ENCODE peak calls at places on chromosomes 5 and 9, in nine cellular contexts. One of them, this sample, is unnamed.

GRCh38 chr5:71601222-71602026 is 14.3 kb downstream of the MCCC2 start:
- DNase-seq in nephron progenitor cell: peak; percentile 14
- DNase-seq in mesothelial cell of epicardium: no peak
- DNase-seq in MCF 10A: peak; percentile 98
- DNase-seq in foreskin fibroblast: peak; percentile 97
- DNase-seq in H9: peak; percentile 49
- DNase-seq in AG10803: peak; percentile 86
- DNase-seq in A549: peak; percentile 75
- DNase-seq in colonic mucosa: peak; percentile 73
- DNase-seq in this sample: peak; percentile 97

GRCh38 chr5:151073280-151073679 is 7.6 kb downstream of the TNIP1 start:
- DNase-seq in nephron progenitor cell: no peak
- DNase-seq in mesothelial cell of epicardium: no peak
- DNase-seq in MCF 10A: no peak
- DNase-seq in foreskin fibroblast: no peak
- DNase-seq in H9: no peak
- DNase-seq in AG10803: no peak
- DNase-seq in A549: no peak
- DNase-seq in colonic mucosa: no peak
- DNase-seq in this sample: no peak

GRCh38 chr9:135878528-135879236 is 28.7 kb downstream of the CAMSAP1 start:
- DNase-seq in nephron progenitor cell: no peak
- DNase-seq in mesothelial cell of epicardium: no peak
- DNase-seq in MCF 10A: no peak
- DNase-seq in foreskin fibroblast: no peak
- DNase-seq in H9: no peak
- DNase-seq in AG10803: no peak
- DNase-seq in A549: no peak
- DNase-seq in colonic mucosa: no peak
- DNase-seq in this sample: no peak

GRCh38 chr9:95669253-95669652 is 152.5 kb upstream of the PTCH1 start:
- DNase-seq in nephron progenitor cell: no peak
- DNase-seq in mesothelial cell of epicardium: no peak
- DNase-seq in MCF 10A: no peak
- DNase-seq in foreskin fibroblast: no peak
- DNase-seq in H9: no peak
- DNase-seq in AG10803: no peak
- DNase-seq in A549: no peak
- DNase-seq in colonic mucosa: no peak
- DNase-seq in this sample: no peak

GRCh38 chr5:163612358-163613149 is 107.1 kb downstream of the MAT2B start:
- DNase-seq in nephron progenitor cell: no peak
- DNase-seq in mesothelial cell of epicardium: no peak
- DNase-seq in MCF 10A: no peak
- DNase-seq in foreskin fibroblast: no peak
- DNase-seq in H9: no peak
- DNase-seq in AG10803: peak; percentile 13
- DNase-seq in A549: no peak
- DNase-seq in colonic mucosa: no peak
- DNase-seq in this sample: no peak

GRCh38 chr5:123855630-123856029 is 343.7 kb downstream of the CSNK1G3 start:
- DNase-seq in nephron progenitor cell: no peak
- DNase-seq in mesothelial cell of epicardium: no peak
- DNase-seq in MCF 10A: no peak
- DNase-seq in foreskin fibroblast: no peak
- DNase-seq in H9: no peak
- DNase-seq in AG10803: no peak
- DNase-seq in A549: no peak
- DNase-seq in colonic mucosa: no peak
- DNase-seq in this sample: no peak

GRCh38 chr9:36486933-36487481 is 85.7 kb upstream of the MELK start:
- DNase-seq in nephron progenitor cell: peak; percentile 65
- DNase-seq in mesothelial cell of epicardium: peak; percentile 21
- DNase-seq in MCF 10A: peak; percentile 18
- DNase-seq in foreskin fibroblast: peak; percentile 13
- DNase-seq in H9: peak; percentile 39
- DNase-seq in AG10803: no peak
- DNase-seq in A549: no peak
- DNase-seq in colonic mucosa: peak; percentile 58
- DNase-seq in this sample: no peak

GRCh38 chr9:135255843-135256567 is 168.5 kb downstream of the OLFM1 start:
- DNase-seq in nephron progenitor cell: no peak
- DNase-seq in mesothelial cell of epicardium: no peak
- DNase-seq in MCF 10A: no peak
- DNase-seq in foreskin fibroblast: no peak
- DNase-seq in H9: no peak
- DNase-seq in AG10803: no peak
- DNase-seq in A549: no peak
- DNase-seq in colonic mucosa: no peak
- DNase-seq in this sample: no peak

DNA sequence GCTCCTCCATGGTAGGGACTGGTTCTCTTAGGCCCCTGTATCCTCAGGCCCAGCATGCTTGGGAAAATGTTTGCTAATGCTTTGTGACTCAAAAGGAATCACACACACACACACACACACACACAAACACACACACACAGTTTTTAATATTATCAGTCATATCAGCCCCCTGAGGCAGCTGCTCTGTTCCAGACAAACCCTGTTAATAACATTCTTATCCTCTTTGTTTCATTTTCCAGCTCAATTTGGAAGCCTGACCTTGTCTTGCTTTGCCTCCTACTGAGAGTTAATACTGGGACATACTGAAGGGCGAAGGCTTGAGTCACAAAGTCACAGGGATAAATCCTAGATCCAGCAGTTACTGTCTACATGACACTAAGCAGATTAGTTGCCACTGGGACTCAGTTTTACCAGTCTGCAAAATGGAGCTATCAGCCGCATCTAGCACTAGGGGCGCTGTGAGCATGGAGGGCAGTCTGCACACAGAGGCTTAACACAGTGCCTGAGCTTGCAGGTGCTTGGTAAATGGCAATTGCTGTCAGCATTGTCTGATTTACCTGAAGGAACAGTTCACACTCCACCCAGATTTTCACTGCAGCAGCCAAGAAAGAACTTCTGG is 37.1 kb upstream of the KCNMB1 start:
- DNase-seq in nephron progenitor cell: no peak
- DNase-seq in mesothelial cell of epicardium: no peak
- DNase-seq in MCF 10A: no peak
- DNase-seq in foreskin fibroblast: no peak
- DNase-seq in H9: no peak
- DNase-seq in AG10803: no peak
- DNase-seq in A549: no peak
- DNase-seq in colonic mucosa: no peak
- DNase-seq in this sample: no peak
- TF ChIP-seq CTCF in nephron progenitor cell: no peak
- TF ChIP-seq CTCF in mesothelial cell of epicardium: no peak
- TF ChIP-seq CTCF in MCF 10A: no peak
- TF ChIP-seq CTCF in foreskin fibroblast: no peak
- TF ChIP-seq CTCF in H9: peak; percentile 30
- TF ChIP-seq CTCF in AG10803: no peak
- TF ChIP-seq CTCF in A549: no peak
- TF ChIP-seq CTCF in colonic mucosa: no peak
- TF ChIP-seq CTCF in this sample: no peak

DNA sequence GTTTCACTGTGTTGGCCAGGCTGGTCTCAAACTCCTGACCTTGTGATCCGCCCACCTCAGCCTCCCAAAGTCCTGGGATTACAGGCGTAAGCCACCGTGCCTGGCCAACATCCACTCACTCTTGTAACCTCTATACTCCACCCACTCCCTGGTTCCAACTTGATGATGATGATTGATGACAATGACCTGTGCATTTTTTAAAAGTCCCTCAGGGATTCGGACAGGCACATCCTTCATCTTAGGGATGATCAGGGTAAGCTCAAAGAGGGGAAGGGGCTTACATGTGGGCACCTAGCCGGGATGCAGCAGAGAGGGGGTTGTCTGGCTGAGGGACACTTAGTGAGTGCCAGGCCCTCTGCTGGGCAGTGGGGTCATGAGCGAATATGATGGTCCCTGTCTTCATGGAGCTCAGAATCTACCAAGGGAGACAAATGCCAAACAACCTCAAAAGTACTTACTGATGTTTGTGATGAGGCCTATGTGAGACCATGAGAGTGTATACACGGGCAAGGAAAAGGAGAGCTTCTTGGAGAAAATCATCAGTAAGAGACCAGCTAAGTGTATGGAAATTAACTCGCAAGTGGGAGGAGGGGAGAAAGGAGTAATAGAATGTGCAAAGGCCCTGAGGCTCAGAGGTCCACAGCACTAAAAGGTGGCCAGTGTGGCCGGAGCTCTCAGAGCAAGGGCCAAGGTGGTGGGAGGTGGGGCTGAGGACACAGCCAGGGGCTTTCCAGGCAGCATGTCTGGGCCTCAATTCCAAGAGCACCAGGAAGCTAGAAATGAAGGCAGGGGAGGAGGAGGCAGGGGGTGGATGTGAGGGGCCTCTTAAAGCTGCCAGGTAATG is 27.4 kb downstream of the LHX2 start:
- DNase-seq in nephron progenitor cell: no peak
- DNase-seq in mesothelial cell of epicardium: no peak
- DNase-seq in MCF 10A: no peak
- DNase-seq in foreskin fibroblast: no peak
- DNase-seq in H9: no peak
- DNase-seq in AG10803: no peak
- DNase-seq in A549: peak; percentile 34
- DNase-seq in colonic mucosa: no peak
- DNase-seq in this sample: no peak
- TF ChIP-seq CTCF in nephron progenitor cell: no peak
- TF ChIP-seq CTCF in mesothelial cell of epicardium: no peak
- TF ChIP-seq CTCF in MCF 10A: no peak
- TF ChIP-seq CTCF in foreskin fibroblast: peak; percentile 9
- TF ChIP-seq CTCF in H9: peak; percentile 40
- TF ChIP-seq CTCF in AG10803: peak; percentile 5
- TF ChIP-seq CTCF in A549: peak; percentile 24
- TF ChIP-seq CTCF in colonic mucosa: no peak
- TF ChIP-seq CTCF in this sample: peak; percentile 35

GRCh38 chr5:43042176-43042625 is 2.1 kb upstream of the ANXA2R start:
- DNase-seq in nephron progenitor cell: peak; percentile 72
- DNase-seq in mesothelial cell of epicardium: no peak
- DNase-seq in MCF 10A: peak; percentile 72
- DNase-seq in foreskin fibroblast: no peak
- DNase-seq in H9: peak; percentile 66
- DNase-seq in AG10803: peak; percentile 78
- DNase-seq in A549: peak; percentile 35
- DNase-seq in colonic mucosa: peak; percentile 68
- DNase-seq in this sample: peak; percentile 86

GRCh38 chr5:43043400-43043756 is 3.3 kb upstream of the ANXA2R start:
- DNase-seq in nephron progenitor cell: no peak
- DNase-seq in mesothelial cell of epicardium: no peak
- DNase-seq in MCF 10A: no peak
- DNase-seq in foreskin fibroblast: no peak
- DNase-seq in H9: no peak
- DNase-seq in AG10803: no peak
- DNase-seq in A549: no peak
- DNase-seq in colonic mucosa: no peak
- DNase-seq in this sample: no peak

GRCh38 chr5:43044181-43044914 is 4.2 kb upstream of the ANXA2R start:
- DNase-seq in nephron progenitor cell: peak; percentile 49
- DNase-seq in mesothelial cell of epicardium: no peak
- DNase-seq in MCF 10A: no peak
- DNase-seq in foreskin fibroblast: no peak
- DNase-seq in H9: peak; percentile 77
- DNase-seq in AG10803: peak; percentile 39
- DNase-seq in A549: no peak
- DNase-seq in colonic mucosa: no peak
- DNase-seq in this sample: no peak

GRCh38 chr5:43041669-43042175 is 1.6 kb upstream of the ANXA2R start:
- DNase-seq in nephron progenitor cell: peak; percentile 70
- DNase-seq in mesothelial cell of epicardium: no peak
- DNase-seq in MCF 10A: peak; percentile 81
- DNase-seq in foreskin fibroblast: peak; percentile 88
- DNase-seq in H9: no peak
- DNase-seq in AG10803: no peak
- DNase-seq in A549: no peak
- DNase-seq in colonic mucosa: peak; percentile 64
- DNase-seq in this sample: peak; percentile 81

DNA sequence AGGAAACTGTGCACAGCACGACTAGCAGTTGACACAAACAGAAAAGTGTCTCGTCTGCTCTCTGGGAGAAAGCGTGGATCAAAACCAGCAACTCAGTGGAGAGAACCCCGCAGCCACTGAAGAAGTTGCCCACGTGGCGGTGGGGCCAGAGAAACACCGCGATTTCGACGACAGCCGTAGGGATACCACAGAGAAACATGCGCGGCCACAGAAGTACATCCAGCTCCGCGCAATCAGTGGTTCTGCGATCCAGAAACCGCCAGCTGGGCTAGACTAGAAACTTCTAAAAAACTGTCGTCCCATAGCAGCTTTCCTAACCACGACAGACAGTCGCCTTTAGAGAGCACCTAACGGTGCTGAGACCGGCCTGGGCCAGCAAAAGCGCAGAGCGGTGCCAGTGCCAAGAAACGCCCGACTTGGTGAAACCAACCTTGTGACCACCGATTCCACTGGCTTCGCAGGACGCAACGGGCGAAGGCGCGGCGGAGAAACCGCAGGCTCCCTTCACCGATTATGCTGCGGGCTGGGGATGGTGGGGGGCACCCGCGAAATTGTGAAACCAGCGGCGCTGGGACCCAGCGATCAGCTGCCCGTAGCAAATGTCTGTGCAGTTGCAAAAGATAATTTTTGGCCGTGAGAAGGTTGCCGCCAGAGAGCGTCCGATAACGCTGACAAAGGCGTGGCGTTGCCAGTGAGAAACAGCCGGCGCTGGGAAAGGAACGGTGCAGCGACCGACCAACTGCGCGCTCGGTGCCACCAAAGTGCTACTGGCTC is 2.7 kb upstream of the ANXA2R start:
- DNase-seq in nephron progenitor cell: peak; percentile 51
- DNase-seq in mesothelial cell of epicardium: no peak
- DNase-seq in MCF 10A: peak; percentile 79
- DNase-seq in foreskin fibroblast: no peak
- DNase-seq in H9: peak; percentile 54
- DNase-seq in AG10803: peak; percentile 69
- DNase-seq in A549: no peak
- DNase-seq in colonic mucosa: peak; percentile 69
- DNase-seq in this sample: peak; percentile 39
- TF ChIP-seq CTCF in nephron progenitor cell: no peak
- TF ChIP-seq CTCF in mesothelial cell of epicardium: no peak
- TF ChIP-seq CTCF in MCF 10A: peak; percentile 7
- TF ChIP-seq CTCF in foreskin fibroblast: no peak
- TF ChIP-seq CTCF in H9: peak; percentile 3
- TF ChIP-seq CTCF in AG10803: peak; percentile 27
- TF ChIP-seq CTCF in A549: peak; percentile 37
- TF ChIP-seq CTCF in colonic mucosa: no peak
- TF ChIP-seq CTCF in this sample: no peak

GRCh38 chr5:102742215-102742614 is 12.9 kb upstream of the PAM start:
- DNase-seq in nephron progenitor cell: no peak
- DNase-seq in mesothelial cell of epicardium: no peak
- DNase-seq in MCF 10A: no peak
- DNase-seq in foreskin fibroblast: no peak
- DNase-seq in H9: no peak
- DNase-seq in AG10803: no peak
- DNase-seq in A549: no peak
- DNase-seq in colonic mucosa: no peak
- DNase-seq in this sample: no peak

GRCh38 chr5:102743900-102744299 is 11.2 kb upstream of the PAM start:
- DNase-seq in nephron progenitor cell: no peak
- DNase-seq in mesothelial cell of epicardium: no peak
- DNase-seq in MCF 10A: no peak
- DNase-seq in foreskin fibroblast: no peak
- DNase-seq in H9: no peak
- DNase-seq in AG10803: no peak
- DNase-seq in A549: no peak
- DNase-seq in colonic mucosa: no peak
- DNase-seq in this sample: no peak

GRCh38 chr5:102738037-102738436 is 17.1 kb upstream of the PAM start:
- DNase-seq in nephron progenitor cell: no peak
- DNase-seq in mesothelial cell of epicardium: no peak
- DNase-seq in MCF 10A: no peak
- DNase-seq in foreskin fibroblast: no peak
- DNase-seq in H9: no peak
- DNase-seq in AG10803: peak; percentile 39
- DNase-seq in A549: no peak
- DNase-seq in colonic mucosa: no peak
- DNase-seq in this sample: no peak

GRCh38 chr5:102737161-102737560 is 17.9 kb upstream of the PAM start:
- DNase-seq in nephron progenitor cell: no peak
- DNase-seq in mesothelial cell of epicardium: no peak
- DNase-seq in MCF 10A: no peak
- DNase-seq in foreskin fibroblast: no peak
- DNase-seq in H9: no peak
- DNase-seq in AG10803: no peak
- DNase-seq in A549: no peak
- DNase-seq in colonic mucosa: no peak
- DNase-seq in this sample: no peak

GRCh38 chr5:102740515-102740914 is 14.6 kb upstream of the PAM start:
- DNase-seq in nephron progenitor cell: no peak
- DNase-seq in mesothelial cell of epicardium: no peak
- DNase-seq in MCF 10A: no peak
- DNase-seq in foreskin fibroblast: no peak
- DNase-seq in H9: no peak
- DNase-seq in AG10803: no peak
- DNase-seq in A549: no peak
- DNase-seq in colonic mucosa: no peak
- DNase-seq in this sample: no peak
- TF ChIP-seq CTCF in nephron progenitor cell: no peak
- TF ChIP-seq CTCF in mesothelial cell of epicardium: no peak
- TF ChIP-seq CTCF in MCF 10A: no peak
- TF ChIP-seq CTCF in foreskin fibroblast: no peak
- TF ChIP-seq CTCF in H9: no peak
- TF ChIP-seq CTCF in AG10803: no peak
- TF ChIP-seq CTCF in A549: no peak
- TF ChIP-seq CTCF in colonic mucosa: no peak
- TF ChIP-seq CTCF in this sample: no peak

This sample was measured in HFFc6.